ENCODE peak calls at places on chromosomes 11 and 22, in ten cellular contexts. One of them, this sample, is unnamed.

GRCh38 chr22:47357086-47357485 is 594.6 kb downstream of the TBC1D22A start:
- DNase-seq in mucosa of gallbladder: no peak
- DNase-seq in activated gamma-delta T cell treated with anti-CD3 and anti-CD28 coated beads, Interleukin-2, amount 50 U/mL, for 16 hours: no peak
- DNase-seq in renal cortical epithelial cell: no peak
- DNase-seq in OCI-LY7: no peak
- DNase-seq in hypothalamus: no peak
- DNase-seq in HT-29: no peak
- DNase-seq in Right ventricle myocardium superior: no peak
- DNase-seq in heart left ventricle: no peak
- DNase-seq in SJSA1: no peak
- DNase-seq in this sample: no peak

GRCh38 chr22:20111689-20112622 is 3.9 kb upstream of the RANBP1 start:
- DNase-seq in renal cortical epithelial cell: no peak
- DNase-seq in Right ventricle myocardium superior: no peak
- DNase-seq in hypothalamus: no peak
- DNase-seq in mucosa of gallbladder: no peak
- DNase-seq in activated gamma-delta T cell treated with anti-CD3 and anti-CD28 coated beads, Interleukin-2, amount 50 U/mL, for 16 hours: no peak
- DNase-seq in SJSA1: no peak
- DNase-seq in HT-29: peak; percentile 17
- DNase-seq in heart left ventricle: no peak
- DNase-seq in OCI-LY7: no peak
- DNase-seq in this sample: no peak

GRCh38 chr11:8230178-8230859 is 33.4 kb downstream of the LMO1 start:
- DNase-seq in SJSA1: no peak
- DNase-seq in renal cortical epithelial cell: no peak
- DNase-seq in activated gamma-delta T cell treated with anti-CD3 and anti-CD28 coated beads, Interleukin-2, amount 50 U/mL, for 16 hours: no peak
- DNase-seq in OCI-LY7: no peak
- DNase-seq in HT-29: no peak
- DNase-seq in mucosa of gallbladder: no peak
- DNase-seq in Right ventricle myocardium superior: no peak
- DNase-seq in heart left ventricle: no peak
- DNase-seq in hypothalamus: no peak
- DNase-seq in this sample: no peak

GRCh38 chr11:8776209-8776608 is 93.6 kb downstream of the RPL27A start:
- DNase-seq in SJSA1: no peak
- DNase-seq in HT-29: no peak
- DNase-seq in mucosa of gallbladder: no peak
- DNase-seq in Right ventricle myocardium superior: no peak
- DNase-seq in hypothalamus: no peak
- DNase-seq in activated gamma-delta T cell treated with anti-CD3 and anti-CD28 coated beads, Interleukin-2, amount 50 U/mL, for 16 hours: no peak
- DNase-seq in OCI-LY7: no peak
- DNase-seq in heart left ventricle: no peak
- DNase-seq in renal cortical epithelial cell: no peak
- DNase-seq in this sample: peak; percentile 49

GRCh38 chr11:109173504-109173903 is 248.5 kb upstream of the C11orf87 start:
- DNase-seq in SJSA1: no peak
- DNase-seq in HT-29: no peak
- DNase-seq in Right ventricle myocardium superior: no peak
- DNase-seq in hypothalamus: no peak
- DNase-seq in OCI-LY7: no peak
- DNase-seq in mucosa of gallbladder: no peak
- DNase-seq in activated gamma-delta T cell treated with anti-CD3 and anti-CD28 coated beads, Interleukin-2, amount 50 U/mL, for 16 hours: no peak
- DNase-seq in heart left ventricle: no peak
- DNase-seq in renal cortical epithelial cell: no peak
- DNase-seq in this sample: no peak

GRCh38 chr22:28030442-28030841 is 111.4 kb upstream of the PITPNB start:
- DNase-seq in OCI-LY7: no peak
- DNase-seq in HT-29: no peak
- DNase-seq in renal cortical epithelial cell: no peak
- DNase-seq in hypothalamus: no peak
- DNase-seq in activated gamma-delta T cell treated with anti-CD3 and anti-CD28 coated beads, Interleukin-2, amount 50 U/mL, for 16 hours: no peak
- DNase-seq in SJSA1: no peak
- DNase-seq in heart left ventricle: no peak
- DNase-seq in Right ventricle myocardium superior: no peak
- DNase-seq in mucosa of gallbladder: no peak
- DNase-seq in this sample: no peak

GRCh38 chr11:57787920-57788716 is 26.5 kb downstream of the CTNND1 start:
- DNase-seq in SJSA1: no peak
- DNase-seq in OCI-LY7: no peak
- DNase-seq in mucosa of gallbladder: no peak
- DNase-seq in renal cortical epithelial cell: peak; percentile 59
- DNase-seq in heart left ventricle: peak; percentile 23
- DNase-seq in HT-29: no peak
- DNase-seq in Right ventricle myocardium superior: no peak
- DNase-seq in activated gamma-delta T cell treated with anti-CD3 and anti-CD28 coated beads, Interleukin-2, amount 50 U/mL, for 16 hours: no peak
- DNase-seq in hypothalamus: no peak
- DNase-seq in this sample: no peak

GRCh38 chr11:859394-860131 is 16.9 kb downstream of the TSPAN4 start:
- DNase-seq in Right ventricle myocardium superior: peak; percentile 92
- DNase-seq in renal cortical epithelial cell: peak; percentile 70
- DNase-seq in OCI-LY7: no peak
- DNase-seq in mucosa of gallbladder: peak; percentile 83
- DNase-seq in heart left ventricle: peak; percentile 81
- DNase-seq in HT-29: peak; percentile 52
- DNase-seq in hypothalamus: peak; percentile 40
- DNase-seq in activated gamma-delta T cell treated with anti-CD3 and anti-CD28 coated beads, Interleukin-2, amount 50 U/mL, for 16 hours: no peak
- DNase-seq in SJSA1: no peak
- DNase-seq in this sample: peak; percentile 75

GRCh38 chr22:30922151-30922611 is 46.4 kb downstream of the MORC2 start:
- DNase-seq in heart left ventricle: peak; percentile 69
- DNase-seq in HT-29: no peak
- DNase-seq in hypothalamus: peak; percentile 9
- DNase-seq in SJSA1: no peak
- DNase-seq in mucosa of gallbladder: peak; percentile 63
- DNase-seq in OCI-LY7: peak; percentile 91
- DNase-seq in activated gamma-delta T cell treated with anti-CD3 and anti-CD28 coated beads, Interleukin-2, amount 50 U/mL, for 16 hours: peak; percentile 71
- DNase-seq in renal cortical epithelial cell: peak; percentile 19
- DNase-seq in Right ventricle myocardium superior: peak; percentile 83
- DNase-seq in this sample: peak; percentile 86

GRCh38 chr11:12938590-12939247 is 70.4 kb upstream of the RASSF10 start:
- DNase-seq in OCI-LY7: no peak
- DNase-seq in HT-29: no peak
- DNase-seq in activated gamma-delta T cell treated with anti-CD3 and anti-CD28 coated beads, Interleukin-2, amount 50 U/mL, for 16 hours: no peak
- DNase-seq in renal cortical epithelial cell: no peak
- DNase-seq in heart left ventricle: no peak
- DNase-seq in hypothalamus: no peak
- DNase-seq in SJSA1: no peak
- DNase-seq in Right ventricle myocardium superior: no peak
- DNase-seq in mucosa of gallbladder: no peak
- DNase-seq in this sample: no peak

GRCh38 chr22:37581534-37581933 is 1.6 kb upstream of the LGALS2 start:
- DNase-seq in renal cortical epithelial cell: no peak
- DNase-seq in HT-29: peak; percentile 70
- DNase-seq in heart left ventricle: peak; percentile 52
- DNase-seq in OCI-LY7: no peak
- DNase-seq in hypothalamus: peak; percentile 43
- DNase-seq in activated gamma-delta T cell treated with anti-CD3 and anti-CD28 coated beads, Interleukin-2, amount 50 U/mL, for 16 hours: no peak
- DNase-seq in Right ventricle myocardium superior: peak; percentile 83
- DNase-seq in SJSA1: no peak
- DNase-seq in mucosa of gallbladder: peak; percentile 84
- DNase-seq in this sample: no peak

GRCh38 chr11:1254733-1255132 is 31.9 kb downstream of the MUC5B start:
- DNase-seq in HT-29: no peak
- DNase-seq in Right ventricle myocardium superior: no peak
- DNase-seq in heart left ventricle: no peak
- DNase-seq in mucosa of gallbladder: no peak
- DNase-seq in SJSA1: no peak
- DNase-seq in renal cortical epithelial cell: no peak
- DNase-seq in activated gamma-delta T cell treated with anti-CD3 and anti-CD28 coated beads, Interleukin-2, amount 50 U/mL, for 16 hours: no peak
- DNase-seq in OCI-LY7: no peak
- DNase-seq in hypothalamus: no peak
- DNase-seq in this sample: no peak

GRCh38 chr11:19228956-19229355 is 11.8 kb downstream of the E2F8 start:
- DNase-seq in SJSA1: no peak
- DNase-seq in HT-29: no peak
- DNase-seq in OCI-LY7: no peak
- DNase-seq in heart left ventricle: no peak
- DNase-seq in hypothalamus: no peak
- DNase-seq in activated gamma-delta T cell treated with anti-CD3 and anti-CD28 coated beads, Interleukin-2, amount 50 U/mL, for 16 hours: no peak
- DNase-seq in Right ventricle myocardium superior: no peak
- DNase-seq in renal cortical epithelial cell: no peak
- DNase-seq in mucosa of gallbladder: no peak
- DNase-seq in this sample: no peak

GRCh38 chr22:49973018-49973965 is 12.7 kb downstream of the PIM3 start:
- DNase-seq in Right ventricle myocardium superior: no peak
- DNase-seq in OCI-LY7: no peak
- DNase-seq in mucosa of gallbladder: no peak
- DNase-seq in HT-29: no peak
- DNase-seq in activated gamma-delta T cell treated with anti-CD3 and anti-CD28 coated beads, Interleukin-2, amount 50 U/mL, for 16 hours: no peak
- DNase-seq in renal cortical epithelial cell: no peak
- DNase-seq in hypothalamus: no peak
- DNase-seq in heart left ventricle: no peak
- DNase-seq in SJSA1: no peak
- DNase-seq in this sample: no peak

GRCh38 chr11:18865951-18866350 is 73.3 kb downstream of the MRGPRX1 start:
- DNase-seq in SJSA1: no peak
- DNase-seq in hypothalamus: no peak
- DNase-seq in renal cortical epithelial cell: no peak
- DNase-seq in heart left ventricle: no peak
- DNase-seq in HT-29: no peak
- DNase-seq in activated gamma-delta T cell treated with anti-CD3 and anti-CD28 coated beads, Interleukin-2, amount 50 U/mL, for 16 hours: no peak
- DNase-seq in mucosa of gallbladder: no peak
- DNase-seq in Right ventricle myocardium superior: no peak
- DNase-seq in OCI-LY7: no peak
- DNase-seq in this sample: no peak

GRCh38 chr22:22599248-22599647 is 40.2 kb upstream of the PRAME start:
- DNase-seq in OCI-LY7: peak; percentile 17
- DNase-seq in renal cortical epithelial cell: no peak
- DNase-seq in HT-29: no peak
- DNase-seq in activated gamma-delta T cell treated with anti-CD3 and anti-CD28 coated beads, Interleukin-2, amount 50 U/mL, for 16 hours: no peak
- DNase-seq in Right ventricle myocardium superior: no peak
- DNase-seq in heart left ventricle: no peak
- DNase-seq in mucosa of gallbladder: no peak
- DNase-seq in SJSA1: no peak
- DNase-seq in hypothalamus: no peak
- DNase-seq in this sample: no peak

GRCh38 chr11:97279341-97279740 is 889.5 kb downstream of the JRKL start:
- DNase-seq in hypothalamus: no peak
- DNase-seq in mucosa of gallbladder: no peak
- DNase-seq in renal cortical epithelial cell: no peak
- DNase-seq in heart left ventricle: no peak
- DNase-seq in activated gamma-delta T cell treated with anti-CD3 and anti-CD28 coated beads, Interleukin-2, amount 50 U/mL, for 16 hours: no peak
- DNase-seq in Right ventricle myocardium superior: no peak
- DNase-seq in HT-29: no peak
- DNase-seq in OCI-LY7: no peak
- DNase-seq in SJSA1: no peak
- DNase-seq in this sample: no peak

GRCh38 chr22:42446151-42446550 is 13.9 kb upstream of the NFAM1 start:
- DNase-seq in OCI-LY7: no peak
- DNase-seq in activated gamma-delta T cell treated with anti-CD3 and anti-CD28 coated beads, Interleukin-2, amount 50 U/mL, for 16 hours: no peak
- DNase-seq in HT-29: no peak
- DNase-seq in heart left ventricle: no peak
- DNase-seq in mucosa of gallbladder: no peak
- DNase-seq in renal cortical epithelial cell: no peak
- DNase-seq in hypothalamus: no peak
- DNase-seq in Right ventricle myocardium superior: no peak
- DNase-seq in SJSA1: no peak
- DNase-seq in this sample: no peak

GRCh38 chr11:117876341-117877119 is at the start of gene FXYD6:
- DNase-seq in hypothalamus: peak; percentile 34
- DNase-seq in mucosa of gallbladder: peak; percentile 54
- DNase-seq in heart left ventricle: peak; percentile 79
- DNase-seq in HT-29: no peak
- DNase-seq in OCI-LY7: no peak
- DNase-seq in renal cortical epithelial cell: no peak
- DNase-seq in SJSA1: no peak
- DNase-seq in activated gamma-delta T cell treated with anti-CD3 and anti-CD28 coated beads, Interleukin-2, amount 50 U/mL, for 16 hours: no peak
- DNase-seq in Right ventricle myocardium superior: peak; percentile 79
- DNase-seq in this sample: peak; percentile 68

GRCh38 chr11:69916806-69917387 is 97.7 kb upstream of the FGF3 start:
- DNase-seq in renal cortical epithelial cell: no peak
- DNase-seq in mucosa of gallbladder: no peak
- DNase-seq in activated gamma-delta T cell treated with anti-CD3 and anti-CD28 coated beads, Interleukin-2, amount 50 U/mL, for 16 hours: no peak
- DNase-seq in HT-29: no peak
- DNase-seq in SJSA1: no peak
- DNase-seq in hypothalamus: no peak
- DNase-seq in Right ventricle myocardium superior: peak; percentile 2
- DNase-seq in OCI-LY7: no peak
- DNase-seq in heart left ventricle: no peak
- DNase-seq in this sample: no peak

GRCh38 chr22:17767236-17768065 is 6.8 kb downstream of the BID start:
- DNase-seq in OCI-LY7: no peak
- DNase-seq in hypothalamus: no peak
- DNase-seq in renal cortical epithelial cell: no peak
- DNase-seq in SJSA1: no peak
- DNase-seq in Right ventricle myocardium superior: no peak
- DNase-seq in mucosa of gallbladder: no peak
- DNase-seq in heart left ventricle: no peak
- DNase-seq in HT-29: no peak
- DNase-seq in activated gamma-delta T cell treated with anti-CD3 and anti-CD28 coated beads, Interleukin-2, amount 50 U/mL, for 16 hours: peak; percentile 33
- DNase-seq in this sample: no peak

This sample was measured in DMS53.